ENCODE peak calls at places on chromosomes 16 and 17, in five cellular contexts. A, C, T, B and P are unnamed samples. For H3K4me1, the result is how much of the 10 kb centered on the place peaks cover.

GRCh38 chr17:6056104-6056503 is 14.1 kb upstream of the WSCD1 start:
- DNase-seq in A (no peak), C (no peak), T (no peak), B (no peak), P (no peak)

GRCh38 chr17:44556854-44557606 is at the start of gene FZD2:
- DNase-seq in A (peak), C (peak), T (peak), B (peak), P (peak)

GRCh38 chr16:67183284-67183626 is 508 bp downstream of the MATCAP1 start:
- DNase-seq in A (no peak), C (no peak), T (no peak), B (no peak), P (no peak)

GRCh38 chr17:82440377-82440981 is 10.1 kb downstream of the CYBC1 start:
- DNase-seq in A (peak), C (no peak), T (no peak), B (no peak), P (no peak)

GRCh38 chr17:40331743-40332641 is 23.0 kb downstream of the RARA start:
- DNase-seq in A (peak), C (peak), T (peak), B (peak), P (peak)

GRCh38 chr17:73309727-73310555 is 1.9 kb downstream of the CDC42EP4 start:
- DNase-seq in A (no peak), C (no peak), T (no peak), B (no peak), P (no peak)

GRCh38 chr17:49691677-49692191 is 13.8 kb upstream of the SPOP start:
- DNase-seq in A (no peak), C (no peak), T (no peak), B (no peak), P (no peak)

GRCh38 chr17:4236456-4236855 is 27.3 kb downstream of the ANKFY1 start:
- DNase-seq in A (no peak), C (no peak), T (no peak), B (no peak), P (no peak)

GRCh38 chr16:50121721-50122445 is 31.2 kb upstream of the TENT4B start:
- DNase-seq in A (no peak), C (no peak), T (no peak), B (no peak), P (no peak)

GRCh38 chr17:7717756-7718350 is 309 bp downstream of the DNAH2 start:
- DNase-seq in A (no peak), C (no peak), T (no peak), B (no peak), P (no peak)

GRCh38 chr16:71426069-71426879 is 15.6 kb downstream of the TLE7 start:
- DNase-seq in A (peak), C (peak), T (no peak), B (no peak), P (peak)

GRCh38 chr16:66605177-66605999 is 884 bp downstream of the CMTM3 start:
- DNase-seq in A (peak), C (peak), T (peak), B (peak), P (no peak)

GRCh38 chr17:81388612-81389367 is 6.5 kb upstream of the BAHCC1 start:
- DNase-seq in A (no peak), C (no peak), T (no peak), B (no peak), P (no peak)

GRCh38 chr16:1487395-1488053 is 1.2 kb downstream of the PTX4 start:
- DNase-seq in A (peak), C (no peak), T (no peak), B (no peak), P (no peak)

GRCh38 chr16:63361032-63361624 is 1324.9 kb upstream of the CDH8 start:
- DNase-seq in A (no peak), C (peak), T (no peak), B (no peak), P (no peak)

GRCh38 chr17:29640981-29641642 is 18.4 kb upstream of the CORO6 start:
- DNase-seq in A (no peak), C (no peak), T (no peak), B (peak), P (no peak)
- H3K4me1 ChIP-seq in A (half or more), C (half or more), T (under half), B (half or more), P (under half)

GRCh38 chr16:53822936-53823529 is 119.1 kb downstream of the FTO start:
- DNase-seq in A (no peak), C (no peak), T (no peak), B (no peak), P (no peak)
- H3K4me3 ChIP-seq in A (no peak), C (no peak), T (no peak), B (no peak), P (no peak)

GRCh38 chr16:17560548-17560947 is 89.8 kb upstream of the XYLT1 start:
- DNase-seq in A (no peak), C (no peak), T (no peak), B (no peak), P (no peak)

GRCh38 chr16:17555176-17555575 is 84.4 kb upstream of the XYLT1 start:
- DNase-seq in A (no peak), C (no peak), T (no peak), B (no peak), P (no peak)

GRCh38 chr16:17556276-17557052 is 85.7 kb upstream of the XYLT1 start:
- DNase-seq in A (no peak), C (no peak), T (no peak), B (no peak), P (no peak)

GRCh38 chr16:17561056-17561455 is 90.3 kb upstream of the XYLT1 start:
- DNase-seq in A (no peak), C (no peak), T (no peak), B (no peak), P (no peak)

DNA sequence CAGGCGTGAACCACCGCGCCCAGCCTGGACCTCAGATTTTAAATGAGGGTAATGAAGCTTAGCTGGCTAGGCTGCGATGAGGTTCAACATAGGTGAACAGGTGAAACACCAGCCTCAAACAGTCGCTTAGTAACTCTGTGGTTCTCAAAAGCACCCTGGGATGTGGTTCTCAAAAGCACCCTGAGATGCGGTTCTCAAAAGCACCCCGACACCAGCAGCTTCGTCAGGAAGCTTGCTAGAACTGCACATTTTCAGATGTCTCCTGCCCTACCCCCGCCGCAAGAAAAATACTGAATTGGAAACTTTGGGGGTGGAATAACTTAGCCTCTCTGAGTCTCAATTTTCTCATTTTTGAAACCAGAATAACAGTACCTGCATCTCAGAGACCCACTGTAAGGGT is 86.7 kb upstream of the XYLT1 start:
- DNase-seq in A (no peak), C (no peak), T (no peak), B (no peak), P (no peak)
- H3K4me1 ChIP-seq in A (under half), C (under half), T (under half), B (under half), P (under half)

DNA sequence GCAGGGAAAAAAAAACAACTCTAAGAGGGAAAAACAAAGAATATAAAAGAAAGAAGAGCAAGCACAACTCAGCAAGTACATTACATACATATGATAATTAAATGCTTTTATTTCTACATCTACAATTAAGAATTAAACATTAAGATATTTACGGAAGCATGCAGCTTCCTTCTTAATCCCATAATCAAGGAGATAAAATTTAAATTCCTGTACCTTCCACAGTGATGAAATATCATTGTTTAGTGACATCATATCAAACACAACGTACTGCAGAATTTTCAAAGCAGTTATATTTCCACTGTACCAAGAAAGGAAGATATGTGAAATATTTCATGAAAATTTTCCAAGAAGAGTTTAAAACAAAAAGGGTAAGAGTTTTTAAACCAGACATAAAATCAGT is 26.0 kb downstream of the KANSL1 start:
- DNase-seq in A (no peak), C (no peak), T (no peak), B (no peak), P (no peak)
- H3K4me3 ChIP-seq in A (no peak), C (no peak), T (no peak), B (no peak), P (no peak)

GRCh38 chr17:79027925-79028491 is 4.0 kb downstream of the C1QTNF1 start:
- DNase-seq in A (no peak), C (no peak), T (peak), B (no peak), P (no peak)
- H3K4me1 ChIP-seq in A (half or more), C (under half), T (half or more), B (half or more), P (under half)

GRCh38 chr17:39199986-39200879 is at the start of gene RPL19:
- DNase-seq in A (peak), C (peak), T (peak), B (peak), P (peak)
- H3K4me3 ChIP-seq in A (peak), C (peak), T (peak), B (peak), P (peak)